ENCODE peak calls at places on chromosomes 12 and 14, in four cellular contexts. A is K562, D is SK-N-SH, W is GM12878. M is an unnamed sample.

GRCh38 chr14:41785696-41786095 is 179.0 kb downstream of the LRFN5 start:
- DNase-seq in A (no peak), D (no peak), W (no peak), M (peak; percentile 17)

GRCh38 chr12:42299392-42300308 is 26.2 kb downstream of the ZCRB1 start:
- DNase-seq in A (peak; percentile 7), D (no peak), W (peak; percentile 97), M (no peak)

GRCh38 chr12:63898764-63899337 is 54.4 kb downstream of the SRGAP1 start:
- DNase-seq in A (no peak), D (no peak), W (no peak), M (no peak)

GRCh38 chr14:60647081-60647836 is 2.0 kb downstream of the SIX1 start:
- DNase-seq in A (no peak), D (no peak), W (no peak), M (peak; percentile 49)

GRCh38 chr12:93002278-93003054 is 73.4 kb upstream of the EEA1 start:
- DNase-seq in A (peak; percentile 60), D (no peak), W (no peak), M (no peak)

GRCh38 chr14:69316449-69317391 is 56.8 kb downstream of the GALNT16 start:
- DNase-seq in A (no peak), D (no peak), W (no peak), M (peak; percentile 1)

GRCh38 chr12:18690653-18691052 is 47.2 kb downstream of the PLCZ1 start:
- DNase-seq in A (no peak), D (no peak), W (no peak), M (no peak)

GRCh38 chr14:93464271-93464670 is 33.5 kb downstream of the UNC79 start:
- DNase-seq in A (peak; percentile 11), D (peak; percentile 42), W (no peak), M (no peak)

GRCh38 chr14:67436006-67436866 is 24.3 kb upstream of the PLEK2 start:
- DNase-seq in A (peak; percentile 42), D (no peak), W (no peak), M (no peak)

GRCh38 chr12:69211172-69211571 is 28.2 kb upstream of the CPSF6 start:
- DNase-seq in A (no peak), D (no peak), W (no peak), M (no peak)

GRCh38 chr12:51240971-51241370 is 2.3 kb downstream of the DAZAP2 start:
- DNase-seq in A (no peak), D (no peak), W (no peak), M (no peak)

GRCh38 chr14:55160989-55161388 is 30.4 kb downstream of the DLGAP5 start:
- DNase-seq in A (peak; percentile 5), D (peak; percentile 50), W (no peak), M (no peak)

GRCh38 chr12:85157023-85157626 is 121.0 kb downstream of the LRRIQ1 start:
- DNase-seq in A (no peak), D (no peak), W (no peak), M (no peak)

GRCh38 chr14:67554341-67554740 is 21.3 kb downstream of the PLEKHH1 start:
- DNase-seq in A (no peak), D (no peak), W (no peak), M (no peak)

DNA sequence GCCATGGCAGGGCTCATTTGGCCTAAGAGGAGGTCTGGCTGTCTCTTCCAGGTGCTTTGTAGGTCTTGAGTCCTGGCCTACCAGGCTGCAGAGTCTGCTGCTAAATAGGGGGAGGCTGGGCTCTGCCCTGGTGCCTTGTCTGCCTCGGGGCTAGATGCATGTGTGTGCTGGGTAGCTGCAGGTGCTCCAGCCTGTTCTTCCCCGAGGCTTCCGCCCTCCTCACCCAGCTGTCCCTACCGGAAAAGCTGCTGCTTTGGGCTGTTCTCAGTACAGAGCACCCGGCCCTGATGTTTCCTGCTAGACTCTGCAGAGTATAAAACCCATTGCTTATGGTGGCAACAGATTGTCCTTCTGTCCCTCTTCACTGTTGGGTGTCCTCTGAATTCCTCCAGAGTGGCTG is 37.7 kb downstream of the RAB35 start:
- DNase-seq in A (no peak), D (no peak), W (no peak), M (no peak)
- TF ChIP-seq USF1 in A (no peak), D (no peak), W (no peak), M (no peak)

GRCh38 chr12:87509233-87509820 is 519.9 kb downstream of the C12orf50 start:
- DNase-seq in A (no peak), D (peak; percentile 10), W (no peak), M (no peak)
- TF ChIP-seq USF1 in A (no peak), D (no peak), W (no peak), M (no peak)

GRCh38 chr14:58367296-58367695 is 28.4 kb upstream of the TOMM20L start:
- DNase-seq in A (no peak), D (no peak), W (no peak), M (no peak)

GRCh38 chr14:58362798-58363412 is 32.8 kb upstream of the TOMM20L start:
- DNase-seq in A (peak; percentile 16), D (peak; percentile 31), W (no peak), M (no peak)
- TF ChIP-seq USF1 in A (no peak), D (no peak), W (no peak), M (no peak)

GRCh38 chr12:6039894-6040601 is 84.4 kb downstream of the VWF start:
- DNase-seq in A (peak; percentile 57), D (peak; percentile 83), W (no peak), M (peak; percentile 60)
- TF ChIP-seq USF1 in A (no peak), D (no peak), W (no peak), M (no peak)

DNA sequence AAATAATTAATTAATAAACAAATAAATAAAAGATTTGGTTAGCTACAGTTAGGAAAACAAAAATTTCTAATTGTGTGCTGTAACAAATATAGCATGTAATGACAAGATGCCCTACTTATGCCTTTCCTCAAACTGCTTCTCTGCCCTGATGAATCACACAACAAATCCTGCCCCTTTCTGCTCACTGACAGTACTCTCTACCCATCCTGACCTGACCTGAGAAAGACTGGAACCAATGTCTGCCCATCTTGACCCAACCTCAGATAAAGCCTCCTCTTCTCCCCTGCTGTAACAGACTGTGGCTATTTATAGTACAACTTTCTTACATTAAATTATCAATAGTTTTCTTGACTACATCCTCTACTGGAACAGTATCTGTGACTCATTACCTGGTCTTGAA is 43.7 kb downstream of the PPP1R13B start:
- DNase-seq in A (no peak), D (no peak), W (no peak), M (no peak)
- TF ChIP-seq USF1 in A (no peak), D (no peak), W (no peak), M (no peak)

GRCh38 chr12:52514471-52515318 is 5.5 kb downstream of the KRT5 start:
- DNase-seq in A (no peak), D (no peak), W (no peak), M (no peak)
- TF ChIP-seq USF1 in A (no peak), D (no peak), W (no peak), M (no peak)

GRCh38 chr12:15778126-15778525 is 11.1 kb downstream of the EPS8 start:
- DNase-seq in A (no peak), D (no peak), W (no peak), M (no peak)
- TF ChIP-seq USF1 in A (no peak), D (no peak), W (no peak), M (no peak)

M was measured in WTC11.